ENCODE peak calls at places on chromosomes 2 and 18, in six cellular contexts. One of them, this sample, is unnamed.

GRCh38 chr2:12693509-12693908 is 23.2 kb upstream of the TRIB2 start:
- DNase-seq in transverse colon: no peak
- DNase-seq in HuH-7.5: no peak
- DNase-seq in C1 segment of cervical spinal cord: no peak
- DNase-seq in A172: no peak
- DNase-seq in glomerular endothelial cell: no peak
- DNase-seq in this sample: no peak

GRCh38 chr2:60826126-60826525 is 55.2 kb upstream of the REL start:
- DNase-seq in transverse colon: no peak
- DNase-seq in HuH-7.5: no peak
- DNase-seq in C1 segment of cervical spinal cord: no peak
- DNase-seq in A172: no peak
- DNase-seq in glomerular endothelial cell: no peak
- DNase-seq in this sample: no peak

GRCh38 chr18:61854578-61854977 is 38.2 kb downstream of the RNF152 start:
- DNase-seq in transverse colon: no peak
- DNase-seq in HuH-7.5: no peak
- DNase-seq in C1 segment of cervical spinal cord: no peak
- DNase-seq in A172: no peak
- DNase-seq in glomerular endothelial cell: no peak
- DNase-seq in this sample: no peak

GRCh38 chr2:241443486-241444223 is 64.7 kb downstream of the STK25 start:
- DNase-seq in transverse colon: peak; percentile 71
- DNase-seq in HuH-7.5: no peak
- DNase-seq in C1 segment of cervical spinal cord: no peak
- DNase-seq in A172: peak; percentile 91
- DNase-seq in glomerular endothelial cell: no peak
- DNase-seq in this sample: peak; percentile 42

GRCh38 chr2:36352711-36353110 is 2.9 kb upstream of the CRIM1 start:
- DNase-seq in transverse colon: no peak
- DNase-seq in HuH-7.5: no peak
- DNase-seq in C1 segment of cervical spinal cord: no peak
- DNase-seq in A172: no peak
- DNase-seq in glomerular endothelial cell: no peak
- DNase-seq in this sample: no peak

GRCh38 chr2:113965644-113966043 is 75.8 kb downstream of the ACTR3 start:
- DNase-seq in transverse colon: no peak
- DNase-seq in HuH-7.5: no peak
- DNase-seq in C1 segment of cervical spinal cord: no peak
- DNase-seq in A172: peak; percentile 35
- DNase-seq in glomerular endothelial cell: peak; percentile 36
- DNase-seq in this sample: no peak

GRCh38 chr2:105570757-105571156 is 171.9 kb upstream of the FHL2 start:
- DNase-seq in transverse colon: no peak
- DNase-seq in HuH-7.5: no peak
- DNase-seq in C1 segment of cervical spinal cord: no peak
- DNase-seq in A172: no peak
- DNase-seq in glomerular endothelial cell: no peak
- DNase-seq in this sample: no peak

GRCh38 chr2:69181806-69182427 is 168.9 kb downstream of the ANTXR1 start:
- DNase-seq in transverse colon: no peak
- DNase-seq in HuH-7.5: no peak
- DNase-seq in C1 segment of cervical spinal cord: no peak
- DNase-seq in A172: no peak
- DNase-seq in glomerular endothelial cell: no peak
- DNase-seq in this sample: no peak

GRCh38 chr2:70475266-70475665 is 78.4 kb downstream of the TGFA start:
- DNase-seq in transverse colon: no peak
- DNase-seq in HuH-7.5: no peak
- DNase-seq in C1 segment of cervical spinal cord: no peak
- DNase-seq in A172: no peak
- DNase-seq in glomerular endothelial cell: no peak
- DNase-seq in this sample: no peak

This sample was measured in GM10248.